ENCODE peak calls at places on chromosomes 16 and 17, in ten cellular contexts. D is CD8-positive, alpha-beta T cell; Y is breast epithelium; P is endodermal cell; N is AG04450; C is lung; A is foreskin fibroblast; E is colonic mucosa; L is NB4; S is heart right ventricle. M is an unnamed sample.

GRCh38 chr17:45366049-45366448 is 49.2 kb upstream of the MAP3K14 start:
- DNase-seq in P (peak), L (no peak), Y (no peak), S (no peak), A (no peak), E (no peak), N (no peak), D (no peak), C (no peak), M (no peak)

GRCh38 chr17:78898075-78898836 is 4.7 kb downstream of the CEP295NL start:
- DNase-seq in S (no peak), L (no peak), N (no peak), E (no peak), D (no peak), Y (no peak), P (no peak), A (no peak), C (no peak), M (no peak)

GRCh38 chr16:70651524-70651923 is 5.2 kb downstream of the IL34 start:
- DNase-seq in N (no peak), P (no peak), C (no peak), A (peak), E (no peak), D (no peak), L (no peak), Y (no peak), S (no peak), M (no peak)

GRCh38 chr16:4369006-4369766 is 2.5 kb upstream of the VASN start:
- DNase-seq in C (no peak), Y (peak), S (no peak), E (no peak), N (no peak), A (peak), P (no peak), L (no peak), D (no peak), M (no peak)

GRCh38 chr16:51151951-51152663 is 1.0 kb upstream of the SALL1 start:
- DNase-seq in A (peak), D (no peak), Y (no peak), E (peak), L (no peak), N (peak), P (peak), S (peak), C (no peak), M (no peak)

GRCh38 chr16:67027046-67027445 is 1.9 kb upstream of the CBFB start:
- DNase-seq in Y (peak), L (no peak), N (no peak), C (no peak), D (no peak), S (no peak), A (no peak), E (no peak), P (no peak), M (no peak)

GRCh38 chr17:18138065-18138749 is 29.7 kb downstream of the MYO15A start:
- DNase-seq in L (no peak), N (no peak), S (no peak), P (no peak), C (no peak), Y (no peak), A (peak), E (no peak), D (no peak), M (no peak)

GRCh38 chr16:85522842-85523601 is 90.1 kb upstream of the GSE1 start:
- DNase-seq in C (no peak), E (peak), A (peak), D (no peak), Y (peak), P (no peak), S (peak), L (no peak), N (no peak), M (no peak)

GRCh38 chr16:72877374-72878028 is 170.4 kb downstream of the ZFHX3 start:
- DNase-seq in N (no peak), L (peak), P (peak), E (no peak), D (no peak), S (no peak), Y (no peak), A (peak), C (no peak), M (peak)

GRCh38 chr16:21598676-21599157 is 660 bp upstream of the METTL9 start:
- DNase-seq in N (no peak), E (no peak), L (peak), P (no peak), C (no peak), Y (no peak), A (peak), D (no peak), S (no peak), M (no peak)

GRCh38 chr16:9297437-9298113 is 206.1 kb downstream of the HAPSTR1 start:
- DNase-seq in A (no peak), P (peak), E (no peak), L (peak), D (no peak), Y (no peak), S (peak), N (no peak), C (no peak), M (no peak)
- TF ChIP-seq CTCF in A (peak), P (peak), E (peak), L (peak), D (no peak), Y (no peak), S (peak), N (no peak), C (peak), M (peak)

GRCh38 chr16:84138824-84139627 is 6.0 kb downstream of the HSDL1 start:
- DNase-seq in E (no peak), L (no peak), S (peak), Y (no peak), N (no peak), A (peak), D (no peak), P (no peak), C (peak), M (no peak)
- H3K4me3 ChIP-seq in E (no peak), L (no peak), S (no peak), Y (no peak), N (no peak), A (no peak), D (no peak), P (no peak), C (no peak), M (no peak)

GRCh38 chr17:2710804-2711607 is 558 bp downstream of the CLUH start:
- DNase-seq in A (peak), E (no peak), P (peak), D (no peak), C (peak), Y (no peak), N (no peak), S (no peak), L (peak), M (no peak)
- TF ChIP-seq CTCF in A (no peak), E (no peak), P (no peak), D (no peak), C (no peak), Y (no peak), N (no peak), S (no peak), L (no peak), M (no peak)

DNA sequence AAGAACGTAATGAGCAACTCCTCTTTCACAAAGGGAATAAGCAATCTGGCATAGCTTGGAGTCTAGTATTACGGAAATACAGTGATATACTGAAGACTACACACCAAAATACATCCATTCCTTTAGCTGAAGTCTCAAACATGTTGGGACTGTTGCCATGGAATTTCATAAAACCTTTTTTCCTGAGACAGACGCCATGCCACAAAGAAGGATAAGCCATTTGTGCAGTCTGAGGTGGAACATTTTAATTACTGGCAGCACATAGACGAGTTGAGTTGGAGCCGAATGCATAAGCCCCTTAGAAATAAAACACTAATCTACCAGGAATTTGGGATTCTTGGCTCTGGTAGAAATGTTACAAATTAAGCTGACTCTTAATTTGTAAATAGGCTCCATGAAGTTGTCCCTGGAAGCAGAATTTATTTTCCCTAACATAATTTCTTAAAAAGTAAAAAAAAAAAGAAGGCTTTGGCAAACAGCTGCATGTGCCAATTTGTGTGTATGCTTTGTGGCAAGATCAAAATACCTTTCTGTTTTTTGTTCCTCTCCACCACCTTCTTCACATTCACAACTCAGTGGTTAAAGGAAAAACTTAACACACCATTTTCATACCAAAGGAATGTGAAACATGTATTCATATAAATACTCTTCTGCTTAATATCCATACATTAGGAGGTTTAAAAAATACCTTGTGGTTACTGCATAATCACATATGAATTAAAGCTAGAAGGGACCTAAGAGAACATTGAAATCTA is 25.5 kb downstream of the GRB7 start:
- DNase-seq in Y (no peak), S (no peak), A (peak), C (no peak), N (no peak), P (peak), L (no peak), D (no peak), E (no peak), M (peak)
- H3K4me3 ChIP-seq in Y (no peak), S (no peak), A (no peak), C (no peak), N (no peak), P (no peak), L (no peak), D (no peak), E (no peak), M (no peak)

GRCh38 chr17:5668557-5669138 is 84.3 kb upstream of the NLRP1 start:
- DNase-seq in C (no peak), P (no peak), D (no peak), A (no peak), Y (no peak), E (no peak), S (no peak), N (no peak), L (no peak), M (no peak)

GRCh38 chr17:5672141-5672540 is 87.8 kb upstream of the NLRP1 start:
- DNase-seq in E (no peak), S (no peak), D (no peak), A (no peak), N (no peak), C (no peak), P (peak), Y (no peak), L (no peak), M (no peak)

GRCh38 chr17:5665164-5665563 is 80.9 kb upstream of the NLRP1 start:
- DNase-seq in A (peak), L (peak), Y (no peak), C (no peak), P (no peak), N (no peak), D (no peak), E (no peak), S (no peak), M (no peak)

GRCh38 chr17:5669191-5669590 is 84.9 kb upstream of the NLRP1 start:
- DNase-seq in L (no peak), D (no peak), C (no peak), N (no peak), S (no peak), Y (no peak), E (no peak), P (no peak), A (no peak), M (no peak)

DNA sequence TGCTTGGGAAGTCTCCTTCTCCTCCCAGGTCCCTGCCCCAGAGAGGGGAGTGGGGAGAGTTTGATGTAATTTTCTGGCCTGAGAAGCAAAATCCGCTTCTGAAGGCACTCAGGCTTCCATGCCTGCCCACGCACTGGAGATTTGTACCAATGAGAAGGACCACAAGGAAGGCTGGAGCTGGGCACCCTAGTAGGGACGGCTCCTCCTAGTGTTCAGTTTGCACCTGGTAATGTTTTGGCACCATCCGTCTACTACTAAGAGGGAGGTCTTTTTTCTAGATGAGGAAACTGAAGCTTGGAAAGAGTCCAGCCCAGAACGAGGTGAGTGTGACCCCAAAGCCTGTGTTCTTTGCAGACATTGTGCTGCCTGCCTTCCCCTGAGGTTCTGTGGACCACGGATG is 83.6 kb upstream of the NLRP1 start:
- DNase-seq in E (no peak), P (peak), S (no peak), L (peak), Y (no peak), N (no peak), D (no peak), C (no peak), A (peak), M (no peak)
- TF ChIP-seq CTCF in E (no peak), P (peak), S (peak), L (peak), Y (no peak), N (no peak), D (no peak), C (no peak), A (peak), M (peak)

GRCh38 chr16:83066011-83066410 is 439.2 kb downstream of the CDH13 start:
- DNase-seq in C (no peak), N (no peak), S (no peak), D (no peak), P (no peak), Y (no peak), A (no peak), L (no peak), E (no peak), M (no peak)

GRCh38 chr16:83068686-83069085 is 441.9 kb downstream of the CDH13 start:
- DNase-seq in A (peak), L (no peak), P (no peak), N (no peak), C (no peak), E (no peak), S (peak), D (no peak), Y (no peak), M (no peak)

GRCh38 chr16:83070416-83071199 is 443.8 kb downstream of the CDH13 start:
- DNase-seq in D (no peak), L (no peak), S (no peak), A (no peak), Y (no peak), P (no peak), E (no peak), N (no peak), C (no peak), M (no peak)

DNA sequence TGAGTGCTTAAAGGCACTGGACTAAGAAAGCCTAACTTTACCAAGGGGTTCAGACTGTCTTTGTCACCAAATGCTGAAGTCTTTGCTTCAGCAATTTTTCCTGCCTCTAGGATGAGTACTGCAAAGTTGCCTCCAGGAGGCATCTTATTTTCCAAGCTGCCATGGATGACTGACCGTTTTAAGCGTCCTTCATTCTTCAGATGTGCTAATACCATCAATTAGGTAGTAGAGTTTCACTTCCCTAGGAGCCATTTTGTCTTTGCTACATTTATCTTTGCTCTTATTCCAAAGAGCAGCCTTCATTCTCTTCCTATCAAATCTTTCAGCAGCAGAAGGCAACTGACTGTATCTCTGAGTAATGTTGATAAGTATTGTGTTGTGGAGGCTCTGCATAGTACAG is 440.1 kb downstream of the CDH13 start:
- DNase-seq in L (no peak), P (no peak), C (no peak), E (no peak), Y (no peak), N (no peak), S (no peak), A (no peak), D (no peak), M (no peak)
- H3K4me3 ChIP-seq in L (no peak), P (no peak), C (no peak), E (no peak), Y (no peak), N (no peak), S (no peak), A (no peak), D (no peak), M (no peak)

GRCh38 chr17:38333635-38334295 is 10.0 kb downstream of the GPR179 start:
- DNase-seq in A (peak), L (peak), S (no peak), Y (no peak), N (no peak), P (peak), E (peak), C (no peak), D (peak), M (no peak)
- TF ChIP-seq CTCF in A (peak), L (peak), S (peak), Y (no peak), N (peak), P (peak), E (peak), C (no peak), D (peak), M (peak)